ENCODE peak calls at places on chromosomes 11 and 22, in nine cellular contexts. B is activated T-helper 17 cell treated with anti-CD3 and anti-CD28 coated beads, Interleukin-2, amount 50 U/mL, for 72 hours; U is effector memory CD8-positive, alpha-beta T cell; O is activated B cell treated with CpG ODN at 0.5 μM for 24 hours; C is left lung; L is naive B cell; K is activated CD8-positive, alpha-beta T cell treated with anti-CD3 and anti-CD28 coated beads for 36 hours; Z is activated naive CD8-positive, alpha-beta T cell treated with anti-CD3 and anti-CD28 coated beads, Interleukin-2, amount 10 ng/mL, durations not matched to agents 7 days and 5 days; A is heart right ventricle. H is an unnamed sample.

GRCh38 chr11:122093731-122094130 is 22.3 kb downstream of the BLID start:
- ATAC-seq in C (no peak), Z (no peak), A (no peak), U (no peak), B (no peak), K (no peak), O (no peak), L (no peak), H (no peak)

GRCh38 chr11:8070417-8071101 is 10.5 kb upstream of the TUB start:
- ATAC-seq in O (peak), L (peak), Z (no peak), A (no peak), K (peak), U (no peak), C (peak), B (no peak), H (no peak)

GRCh38 chr11:112355726-112356125 is 95.1 kb upstream of the PLET1 start:
- ATAC-seq in Z (no peak), A (peak), O (no peak), K (no peak), L (no peak), U (no peak), B (no peak), C (peak), H (peak)

GRCh38 chr22:37290737-37291136 is 8.4 kb downstream of the CYTH4 start:
- ATAC-seq in L (no peak), A (peak), B (no peak), U (no peak), K (no peak), Z (no peak), C (no peak), O (no peak), H (no peak)

GRCh38 chr22:22593964-22594656 is 35.0 kb upstream of the PRAME start:
- ATAC-seq in O (peak), L (peak), B (peak), K (peak), A (no peak), C (peak), Z (peak), U (peak), H (peak)

GRCh38 chr11:3859373-3859881 is 4.0 kb downstream of the STIM1 start:
- ATAC-seq in L (no peak), B (no peak), U (no peak), A (no peak), O (no peak), Z (no peak), C (no peak), K (no peak), H (no peak)

GRCh38 chr22:50567721-50568252 is 5.1 kb upstream of the SYCE3 start:
- ATAC-seq in C (no peak), Z (no peak), O (no peak), B (no peak), A (no peak), U (no peak), L (no peak), K (no peak), H (no peak)

GRCh38 chr11:83259559-83259958 is 26.6 kb downstream of the CCDC90B start:
- ATAC-seq in B (no peak), U (no peak), C (no peak), A (no peak), Z (no peak), K (no peak), L (no peak), O (no peak), H (no peak)

GRCh38 chr22:25448435-25449051 is 115.9 kb upstream of the GRK3 start:
- ATAC-seq in C (peak), B (peak), O (peak), L (peak), U (peak), K (peak), A (peak), Z (no peak), H (peak)

GRCh38 chr11:65132988-65133700 is 1.2 kb downstream of the SYVN1 start:
- ATAC-seq in Z (no peak), K (peak), A (no peak), U (no peak), C (peak), B (no peak), L (no peak), O (peak), H (peak)

GRCh38 chr11:130407978-130408377 is 20.4 kb downstream of the ADAMTS8 start:
- ATAC-seq in L (no peak), O (no peak), A (peak), Z (no peak), U (no peak), C (peak), K (no peak), B (no peak), H (peak)

GRCh38 chr11:12122083-12122482 is 11.7 kb downstream of the MICAL2 start:
- ATAC-seq in O (no peak), K (peak), A (no peak), Z (no peak), B (no peak), C (peak), U (no peak), L (no peak), H (no peak)

GRCh38 chr22:42324991-42325710 is 54.7 kb upstream of the TCF20 start:
- ATAC-seq in A (peak), O (no peak), U (peak), L (no peak), C (peak), Z (peak), K (peak), B (peak), H (peak)